ENCODE peak calls at places on chromosomes 7 and 10, in six cellular contexts. B is upper lobe of right lung, C is fibroblast of lung, L is A549, X is ovary, U is tibial artery. J is an unnamed sample.

GRCh38 chr10:104127411-104127810 is 5.4 kb downstream of the SFR1 start:
- DNase-seq in B (no peak), C (no peak), L (peak; percentile 64), X (no peak), U (no peak), J (no peak)

GRCh38 chr10:123455861-123456260 is 210.3 kb upstream of the GPR26 start:
- DNase-seq in B (no peak), C (no peak), L (peak; percentile 29), X (no peak), U (no peak), J (no peak)

GRCh38 chr10:119355930-119356329 is 148.6 kb downstream of the GRK5 start:
- DNase-seq in B (no peak), C (no peak), L (peak; percentile 53), X (no peak), U (no peak), J (no peak)

GRCh38 chr7:33054261-33054964 is 8.2 kb downstream of the NT5C3A start:
- DNase-seq in B (no peak), C (no peak), L (no peak), X (no peak), U (no peak), J (no peak)

GRCh38 chr10:33365871-33366411 is 31.5 kb upstream of the NRP1 start:
- DNase-seq in B (no peak), C (peak; percentile 94), L (peak; percentile 63), X (no peak), U (no peak), J (no peak)

GRCh38 chr7:117399820-117400422 is 27.4 kb downstream of the ASZ1 start:
- DNase-seq in B (no peak), C (peak; percentile 28), L (no peak), X (no peak), U (no peak), J (no peak)

GRCh38 chr7:44894881-44895600 is 9.7 kb upstream of the PURB start:
- DNase-seq in B (no peak), C (peak; percentile 24), L (no peak), X (no peak), U (no peak), J (no peak)

GRCh38 chr10:132375116-132375794 is 21.7 kb upstream of the PWWP2B start:
- DNase-seq in B (peak; percentile 83), C (no peak), L (no peak), X (no peak), U (no peak), J (peak; percentile 54)

GRCh38 chr7:55280031-55280454 is 85.1 kb upstream of the LANCL2 start:
- DNase-seq in B (no peak), C (peak; percentile 76), L (peak; percentile 73), X (peak; percentile 59), U (peak; percentile 49), J (no peak)

GRCh38 chr10:124990671-124991625 is 49.0 kb downstream of the ZRANB1 start:
- DNase-seq in B (no peak), C (no peak), L (no peak), X (no peak), U (no peak), J (no peak)

GRCh38 chr7:24604640-24605039 is 31.4 kb downstream of the PALS2 start:
- DNase-seq in B (no peak), C (no peak), L (no peak), X (no peak), U (no peak), J (no peak)

GRCh38 chr10:124916098-124916584 is 25.8 kb upstream of the ZRANB1 start:
- DNase-seq in B (no peak), C (peak; percentile 32), L (peak; percentile 36), X (no peak), U (no peak), J (no peak)

GRCh38 chr10:124313374-124313773 is 105.3 kb downstream of the OAT start:
- DNase-seq in B (no peak), C (no peak), L (no peak), X (no peak), U (no peak), J (peak; percentile 1)

GRCh38 chr7:43328785-43329380 is 216.4 kb downstream of the HECW1 start:
- DNase-seq in B (no peak), C (no peak), L (no peak), X (no peak), U (no peak), J (no peak)

GRCh38 chr7:121994625-121995410 is 121.9 kb downstream of the PTPRZ1 start:
- DNase-seq in B (no peak), C (peak; percentile 84), L (peak; percentile 77), X (peak; percentile 42), U (peak; percentile 48), J (no peak)

GRCh38 chr7:45888993-45889366 is 692 bp downstream of the IGFBP1 start:
- DNase-seq in B (no peak), C (no peak), L (no peak), X (no peak), U (no peak), J (no peak)

GRCh38 chr7:139946539-139946938 is 116.2 kb downstream of the PARP12 start:
- DNase-seq in B (no peak), C (no peak), L (no peak), X (no peak), U (no peak), J (no peak)

GRCh38 chr7:20235303-20235702 is 18.1 kb upstream of the MACC1 start:
- DNase-seq in B (no peak), C (no peak), L (no peak), X (no peak), U (no peak), J (no peak)

GRCh38 chr7:157580324-157580723 is 243.5 kb downstream of the DNAJB6 start:
- DNase-seq in B (peak; percentile 28), C (no peak), L (no peak), X (no peak), U (peak; percentile 10), J (no peak)
- H3K9me3 ChIP-seq in B (no peaks in the 10 kb centered on the region), C (no peaks in the 10 kb centered on the region), L (no peaks in the 10 kb centered on the region), X (no peaks in the 10 kb centered on the region), U (no peaks in the 10 kb centered on the region), J (no peaks in the 10 kb centered on the region)

GRCh38 chr7:155921086-155921803 is 109.0 kb upstream of the SHH start:
- DNase-seq in B (no peak), C (no peak), L (no peak), X (no peak), U (no peak), J (no peak)
- H3K9me3 ChIP-seq in B (no peaks in the 10 kb centered on the region), C (no peaks in the 10 kb centered on the region), L (no peaks in the 10 kb centered on the region), X (no peaks in the 10 kb centered on the region), U (no peaks in the 10 kb centered on the region), J (no peaks in the 10 kb centered on the region)

GRCh38 chr7:131667699-131668098 is 111.3 kb upstream of the PODXL start:
- DNase-seq in B (no peak), C (no peak), L (no peak), X (no peak), U (no peak), J (no peak)
- H3K9me3 ChIP-seq in B (no peaks in the 10 kb centered on the region), C (no peaks in the 10 kb centered on the region), L (no peaks in the 10 kb centered on the region), X (no peaks in the 10 kb centered on the region), U (no peaks in the 10 kb centered on the region), J (no peaks in the 10 kb centered on the region)

GRCh38 chr7:157575777-157576176 is 239.0 kb downstream of the DNAJB6 start:
- DNase-seq in B (no peak), C (no peak), L (no peak), X (no peak), U (no peak), J (no peak)

GRCh38 chr7:157575181-157575580 is 238.4 kb downstream of the DNAJB6 start:
- DNase-seq in B (no peak), C (no peak), L (no peak), X (no peak), U (no peak), J (no peak)

GRCh38 chr7:157576415-157576814 is 239.6 kb downstream of the DNAJB6 start:
- DNase-seq in B (peak; percentile 64), C (no peak), L (no peak), X (no peak), U (no peak), J (no peak)

GRCh38 chr7:157577796-157578339 is 241.1 kb downstream of the DNAJB6 start:
- DNase-seq in B (peak; percentile 53), C (no peak), L (no peak), X (no peak), U (no peak), J (no peak)

DNA sequence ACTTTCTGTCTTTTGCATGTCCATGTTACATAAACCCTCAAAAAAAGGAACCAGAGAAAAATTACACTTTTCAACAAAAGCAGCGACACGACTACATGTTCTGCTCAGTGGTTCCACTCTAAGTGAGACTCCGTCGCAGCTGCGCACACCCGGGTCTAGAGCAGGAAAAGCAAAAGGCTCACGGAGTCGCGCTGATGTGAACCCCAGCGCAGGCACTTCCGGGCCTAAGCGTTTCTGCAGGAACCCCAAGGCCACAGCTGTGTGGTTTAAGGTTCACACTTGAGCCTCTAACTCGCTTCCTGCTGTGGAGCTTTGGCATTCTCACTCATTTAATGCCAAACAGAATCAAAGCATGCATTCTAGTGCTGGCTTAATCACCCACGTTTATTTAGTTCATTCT is 240.3 kb downstream of the DNAJB6 start:
- DNase-seq in B (peak; percentile 23), C (no peak), L (no peak), X (no peak), U (no peak), J (no peak)
- H3K9me3 ChIP-seq in B (no peaks in the 10 kb centered on the region), C (no peaks in the 10 kb centered on the region), L (no peaks in the 10 kb centered on the region), X (no peaks in the 10 kb centered on the region), U (no peaks in the 10 kb centered on the region), J (no peaks in the 10 kb centered on the region)

GRCh38 chr7:98110249-98111022 is 3.8 kb downstream of the LMTK2 start:
- DNase-seq in B (no peak), C (no peak), L (peak; percentile 39), X (no peak), U (no peak), J (no peak)

GRCh38 chr7:98107313-98107691 is 640 bp downstream of the LMTK2 start:
- DNase-seq in B (no peak), C (peak; percentile 3), L (peak; percentile 19), X (no peak), U (no peak), J (no peak)

GRCh38 chr7:98102170-98102569 is 4.5 kb upstream of the LMTK2 start:
- DNase-seq in B (no peak), C (no peak), L (no peak), X (no peak), U (no peak), J (no peak)

GRCh38 chr7:98105942-98106544 is 619 bp upstream of the LMTK2 start:
- DNase-seq in B (no peak), C (no peak), L (no peak), X (no peak), U (no peak), J (peak; percentile 66)

GRCh38 chr7:98106647-98107312 is at the start of gene LMTK2:
- DNase-seq in B (peak; percentile 97), C (peak; percentile 88), L (peak; percentile 93), X (peak; percentile 99), U (peak; percentile 96), J (peak; percentile 96)
- H3K9me3 ChIP-seq in B (peaks cover 7% of the 10 kb centered on the region), C (no peaks in the 10 kb centered on the region), L (peaks cover 7% of the 10 kb centered on the region), X (no peaks in the 10 kb centered on the region), U (no peaks in the 10 kb centered on the region), J (no peaks in the 10 kb centered on the region)